ENCODE peak calls at places on chromosomes 4 and X, in five cellular contexts. Q is GM23338, U is lower lobe of right lung, P is IMR-90, E is neural progenitor cell. J is an unnamed sample.

GRCh38 chrX:97605271-97605670 is 721.6 kb downstream of the RPA4 start:
- DNase-seq in Q (no peak), U (no peak), E (no peak), P (no peak), J (no peak)

GRCh38 chrX:72306085-72306801 is 529 bp upstream of the CITED1 start:
- DNase-seq in E (peak; percentile 54), Q (peak; percentile 28), P (no peak), U (no peak), J (no peak)

GRCh38 chrX:96372313-96373046 is 312.2 kb upstream of the DIAPH2 start:
- DNase-seq in Q (peak; percentile 67), E (peak; percentile 63), P (peak; percentile 70), U (no peak), J (no peak)

GRCh38 chrX:1249101-1249887 is 19.3 kb upstream of the CSF2RA start:
- DNase-seq in E (peak; percentile 82), P (no peak), U (peak; percentile 79), Q (peak; percentile 86), J (no peak)

GRCh38 chrX:109952985-109953905 is 49.7 kb upstream of the TMEM164 start:
- DNase-seq in U (no peak), Q (no peak), P (no peak), E (no peak), J (no peak)

GRCh38 chrX:151596282-151596681 is 32.8 kb downstream of the PASD1 start:
- DNase-seq in U (no peak), Q (peak; percentile 2), P (no peak), E (no peak), J (no peak)

GRCh38 chr4:114040319-114041116 is 61.1 kb upstream of the ARSJ start:
- DNase-seq in P (peak; percentile 26), E (no peak), Q (no peak), U (no peak), J (no peak)

GRCh38 chr4:15198070-15198727 is 195.9 kb downstream of the CPEB2 start:
- DNase-seq in U (no peak), Q (peak; percentile 57), P (peak; percentile 5), E (no peak), J (no peak)

GRCh38 chrX:63503541-63503940 is 152.4 kb upstream of the SPIN4 start:
- DNase-seq in E (peak; percentile 79), U (no peak), P (peak; percentile 20), Q (peak; percentile 80), J (peak; percentile 26)

GRCh38 chr4:27490747-27491146 is 630.1 kb downstream of the STIM2 start:
- DNase-seq in Q (peak; percentile 1), E (no peak), P (no peak), U (no peak), J (no peak)

GRCh38 chr4:84530871-84531270 is 31.8 kb upstream of the NKX6-1 start:
- DNase-seq in Q (no peak), E (no peak), P (peak; percentile 19), U (no peak), J (no peak)

GRCh38 chr4:184313058-184313709 is 95.5 kb upstream of the ENPP6 start:
- DNase-seq in P (no peak), Q (no peak), U (no peak), E (no peak), J (no peak)

GRCh38 chr4:11471613-11472012 is 42.9 kb upstream of the HS3ST1 start:
- DNase-seq in P (no peak), U (no peak), E (no peak), Q (no peak), J (no peak)

GRCh38 chrX:15988661-15989603 is 134.3 kb upstream of the AP1S2 start:
- DNase-seq in P (peak; percentile 82), Q (peak; percentile 2), E (no peak), U (no peak), J (no peak)

GRCh38 chr4:139555073-139555704 is 830 bp downstream of the SETD7 start:
- DNase-seq in P (peak; percentile 87), Q (peak; percentile 80), E (peak; percentile 80), U (peak; percentile 89), J (peak; percentile 81)

GRCh38 chr4:139554726-139555072 is 1.3 kb downstream of the SETD7 start:
- DNase-seq in P (no peak), Q (no peak), U (no peak), E (no peak), J (no peak)

GRCh38 chr4:139552506-139552905 is 3.5 kb downstream of the SETD7 start:
- DNase-seq in P (peak; percentile 53), E (no peak), U (no peak), Q (no peak), J (no peak)

GRCh38 chr4:139552908-139553307 is 3.1 kb downstream of the SETD7 start:
- DNase-seq in U (no peak), E (no peak), P (no peak), Q (no peak), J (no peak)

DNA sequence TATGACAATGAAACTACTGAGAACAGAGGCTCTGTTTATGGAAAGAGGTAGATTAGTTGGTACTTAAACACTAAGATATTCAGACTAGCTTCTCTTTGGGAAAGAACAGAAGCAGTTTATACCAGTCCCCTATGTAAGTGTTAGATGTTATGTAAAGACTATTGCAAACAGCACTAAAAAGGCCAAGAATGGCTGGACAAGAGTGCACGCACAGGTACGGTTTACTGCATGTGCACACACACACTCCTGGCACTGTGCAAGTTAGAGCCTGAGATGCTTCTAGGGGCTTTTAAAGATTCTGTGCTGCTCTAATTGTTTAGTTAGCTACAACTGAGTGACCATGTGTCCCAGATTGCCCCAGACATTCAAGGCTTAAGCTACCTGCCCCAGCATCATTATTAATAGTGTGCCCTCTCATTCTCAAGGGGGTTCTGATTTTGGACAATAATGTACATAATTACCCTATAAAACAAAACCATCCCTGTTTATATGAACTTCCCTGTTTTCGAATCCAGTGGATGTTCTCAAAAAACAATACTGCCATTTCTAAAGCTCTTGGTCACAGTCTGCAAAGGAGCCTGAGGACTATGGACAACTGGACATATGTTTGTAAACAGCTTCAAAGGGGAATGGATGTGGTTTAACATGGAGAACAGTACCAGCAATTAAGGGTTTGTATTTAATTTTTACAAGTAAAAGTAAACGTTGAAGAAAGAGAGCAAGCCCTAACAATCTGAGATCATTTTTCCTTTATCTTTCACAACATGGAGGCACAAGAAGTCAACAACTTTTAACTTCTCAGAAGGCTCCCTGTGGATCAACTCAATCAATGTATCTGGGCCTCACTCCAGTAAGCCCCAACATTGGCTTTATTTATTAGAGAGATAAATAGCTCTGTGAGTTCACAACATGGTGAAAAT is 2.0 kb downstream of the SETD7 start:
- DNase-seq in U (no peak), E (no peak), Q (no peak), P (no peak), J (no peak)
- H3K27ac ChIP-seq in U (peak overlapping the region; percentile 99), E (no peak overlapping the region), Q (no peak overlapping the region), P (no peak overlapping the region), J (peak overlapping the region; percentile 12)

DNA sequence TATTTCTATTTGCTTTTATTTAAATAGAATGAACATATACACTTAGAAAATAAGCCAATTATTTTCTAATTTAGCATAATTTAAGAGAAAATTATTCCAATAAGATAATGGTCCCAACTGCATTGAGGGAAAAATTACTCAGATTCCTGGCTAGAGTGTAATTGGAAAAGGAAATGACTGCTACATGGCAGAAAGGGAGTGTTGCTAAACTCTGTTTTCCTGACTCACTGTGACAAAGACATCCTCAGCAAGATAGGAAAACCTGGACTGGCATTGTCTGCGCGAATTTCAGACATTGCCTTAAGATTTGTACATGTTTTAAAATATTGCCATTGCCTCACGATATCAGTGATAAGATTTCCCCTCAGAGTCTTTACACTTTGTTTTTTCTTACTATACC is 8.2 kb downstream of the TNIP3 start:
- DNase-seq in E (no peak), U (no peak), Q (no peak), P (peak; percentile 94), J (peak; percentile 81)
- H3K4me1 ChIP-seq in E (peaks cover 3% of the 10 kb centered on the region), U (peaks cover 31% of the 10 kb centered on the region), Q (peaks cover 18% of the 10 kb centered on the region), P (no peaks in the 10 kb centered on the region), J (peaks cover 10% of the 10 kb centered on the region)

DNA sequence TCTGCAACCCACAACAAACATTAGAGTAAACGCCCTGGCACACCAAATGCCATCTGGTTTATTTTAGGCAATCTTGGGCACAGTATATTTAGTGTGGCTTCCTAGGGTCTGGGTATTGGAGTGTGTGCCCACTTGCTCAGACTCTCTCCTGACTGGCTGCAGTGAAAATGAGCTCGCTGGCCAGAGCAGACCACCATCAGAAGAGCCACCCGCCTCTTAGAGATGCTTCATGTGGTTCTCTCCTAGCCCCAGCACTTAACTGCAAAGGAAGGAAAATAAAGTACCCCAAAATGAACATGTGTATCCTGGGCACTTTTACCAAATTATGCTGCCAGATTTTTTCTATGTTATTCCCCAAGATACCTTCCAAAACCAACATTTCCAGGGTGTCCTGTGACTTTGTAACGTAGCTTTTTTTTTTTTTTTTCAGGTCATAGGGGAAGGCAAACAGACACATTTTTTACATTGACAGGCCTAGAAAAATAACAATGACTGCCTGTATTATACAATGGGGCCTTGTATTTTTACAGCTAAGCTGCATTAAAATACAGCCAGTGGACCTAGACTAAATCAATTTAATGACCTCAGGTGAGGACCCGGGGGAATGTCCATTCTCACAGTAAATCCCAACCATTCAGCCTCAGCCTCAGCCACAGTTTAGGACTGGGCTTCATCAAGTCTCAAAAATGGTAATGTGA is 193.7 kb downstream of the RASL11B start:
- DNase-seq in U (no peak), P (no peak), Q (no peak), E (no peak), J (no peak)
- H3K27ac ChIP-seq in U (no peak overlapping the region), P (no peak overlapping the region), Q (no peak overlapping the region), E (no peak overlapping the region), J (no peak overlapping the region)

GRCh38 chr4:6633091-6633906 is 7.2 kb upstream of the MRFAP1 start:
- DNase-seq in E (peak; percentile 47), U (no peak), P (peak; percentile 49), Q (peak; percentile 34), J (no peak)
- H3K4me1 ChIP-seq in E (peaks cover 7% of the 10 kb centered on the region), U (no peaks in the 10 kb centered on the region), P (peaks cover 4% of the 10 kb centered on the region), Q (peaks cover 10% of the 10 kb centered on the region), J (no peaks in the 10 kb centered on the region)

GRCh38 chr4:5142726-5143125 is 91.4 kb downstream of the STK32B start:
- DNase-seq in U (no peak), E (peak; percentile 75), P (peak; percentile 66), Q (peak; percentile 85), J (peak; percentile 26)

GRCh38 chr4:5143306-5143861 is 92.1 kb downstream of the STK32B start:
- DNase-seq in Q (no peak), E (no peak), U (no peak), P (no peak), J (no peak)

GRCh38 chr4:5143940-5144339 is 92.7 kb downstream of the STK32B start:
- DNase-seq in E (no peak), U (no peak), P (no peak), Q (no peak), J (no peak)

GRCh38 chr4:5146248-5146647 is 95.0 kb downstream of the STK32B start:
- DNase-seq in P (no peak), E (no peak), U (no peak), Q (no peak), J (no peak)

GRCh38 chr4:5144384-5144783 is 93.1 kb downstream of the STK32B start:
- DNase-seq in U (no peak), Q (no peak), E (no peak), P (no peak), J (no peak)
- H3K27ac ChIP-seq in U (no peak overlapping the region), Q (no peak overlapping the region), E (no peak overlapping the region), P (no peak overlapping the region), J (no peak overlapping the region)

GRCh38 chrX:12999422-12999821 is 24.5 kb downstream of the TMSB4X start:
- DNase-seq in Q (peak; percentile 28), E (no peak), U (no peak), P (peak; percentile 32), J (no peak)
- H3K4me1 ChIP-seq in Q (peaks cover 14% of the 10 kb centered on the region), E (peaks cover 20% of the 10 kb centered on the region), U (peaks cover 31% of the 10 kb centered on the region), P (no peaks in the 10 kb centered on the region), J (peaks cover 13% of the 10 kb centered on the region)

DNA sequence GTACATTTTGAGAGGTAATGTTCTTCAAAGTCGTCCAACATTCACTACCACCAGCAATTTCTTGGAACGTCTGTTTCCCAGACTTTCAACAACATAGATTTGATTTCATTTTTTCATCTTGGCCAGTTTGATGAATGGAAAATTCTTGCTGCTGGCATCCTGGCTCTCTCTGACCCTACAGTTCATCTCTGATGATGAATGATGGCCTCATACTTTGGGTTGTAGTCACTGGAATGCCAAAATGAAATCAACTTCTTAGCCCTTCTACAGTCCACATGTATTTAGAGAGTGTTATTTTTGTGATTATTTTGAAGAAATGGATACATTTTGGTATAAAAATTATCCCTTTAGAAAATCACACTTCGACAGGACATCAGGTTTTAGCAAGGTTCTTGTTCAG is 8.8 kb downstream of the CHST7 start:
- DNase-seq in P (peak; percentile 41), Q (no peak), E (no peak), U (no peak), J (peak; percentile 65)
- H3K27ac ChIP-seq in P (peak overlapping the region; percentile 66), Q (peak overlapping the region; percentile 67), E (no peak overlapping the region), U (peak overlapping the region; percentile 24), J (peak overlapping the region; percentile 67)

J was measured in foreskin keratinocyte.